ENCODE peak calls at places on chromosomes 13 and 19, in seven cellular contexts. One of them, this sample, is unnamed.

GRCh38 chr13:91572439-91572838 is 174.0 kb downstream of the GPC5 start:
- DNase-seq in CD8-positive, alpha-beta memory T cell: no peak
- DNase-seq in PC-3: no peak
- DNase-seq in aorta: no peak
- DNase-seq in AG04449: no peak
- DNase-seq in brain microvascular endothelial cell: peak; percentile 67
- DNase-seq in dorsolateral prefrontal cortex: no peak
- DNase-seq in this sample: no peak

GRCh38 chr13:27270594-27271520 is at the start of gene RASL11A:
- DNase-seq in CD8-positive, alpha-beta memory T cell: peak; percentile 67
- DNase-seq in PC-3: peak; percentile 87
- DNase-seq in aorta: peak; percentile 96
- DNase-seq in AG04449: no peak
- DNase-seq in brain microvascular endothelial cell: peak; percentile 81
- DNase-seq in dorsolateral prefrontal cortex: peak; percentile 81
- DNase-seq in this sample: peak; percentile 85

GRCh38 chr19:19240476-19240875 is 28.7 kb downstream of the NCAN start:
- DNase-seq in CD8-positive, alpha-beta memory T cell: no peak
- DNase-seq in PC-3: no peak
- DNase-seq in aorta: no peak
- DNase-seq in AG04449: no peak
- DNase-seq in brain microvascular endothelial cell: no peak
- DNase-seq in dorsolateral prefrontal cortex: no peak
- DNase-seq in this sample: no peak

GRCh38 chr13:66623129-66623528 is 607.0 kb downstream of the PCDH9 start:
- DNase-seq in CD8-positive, alpha-beta memory T cell: no peak
- DNase-seq in PC-3: no peak
- DNase-seq in aorta: no peak
- DNase-seq in AG04449: no peak
- DNase-seq in brain microvascular endothelial cell: no peak
- DNase-seq in dorsolateral prefrontal cortex: no peak
- DNase-seq in this sample: no peak

GRCh38 chr13:21037656-21038055 is 23.7 kb downstream of the LATS2 start:
- DNase-seq in CD8-positive, alpha-beta memory T cell: no peak
- DNase-seq in PC-3: no peak
- DNase-seq in aorta: no peak
- DNase-seq in AG04449: no peak
- DNase-seq in brain microvascular endothelial cell: no peak
- DNase-seq in dorsolateral prefrontal cortex: no peak
- DNase-seq in this sample: no peak

GRCh38 chr13:60260440-60260839 is 96.7 kb upstream of the DIAPH3 start:
- DNase-seq in CD8-positive, alpha-beta memory T cell: no peak
- DNase-seq in PC-3: no peak
- DNase-seq in aorta: no peak
- DNase-seq in AG04449: no peak
- DNase-seq in brain microvascular endothelial cell: no peak
- DNase-seq in dorsolateral prefrontal cortex: no peak
- DNase-seq in this sample: no peak

GRCh38 chr19:5335101-5335500 is 5.5 kb downstream of the PTPRS start:
- DNase-seq in CD8-positive, alpha-beta memory T cell: no peak
- DNase-seq in PC-3: no peak
- DNase-seq in aorta: no peak
- DNase-seq in AG04449: no peak
- DNase-seq in brain microvascular endothelial cell: no peak
- DNase-seq in dorsolateral prefrontal cortex: no peak
- DNase-seq in this sample: no peak

GRCh38 chr13:33052446-33052845 is 36.2 kb downstream of the KL start:
- DNase-seq in CD8-positive, alpha-beta memory T cell: no peak
- DNase-seq in PC-3: no peak
- DNase-seq in aorta: no peak
- DNase-seq in AG04449: peak; percentile 46
- DNase-seq in brain microvascular endothelial cell: no peak
- DNase-seq in dorsolateral prefrontal cortex: no peak
- DNase-seq in this sample: no peak

GRCh38 chr13:102440259-102440936 is 38.5 kb upstream of the FGF14 start:
- DNase-seq in CD8-positive, alpha-beta memory T cell: no peak
- DNase-seq in PC-3: no peak
- DNase-seq in aorta: no peak
- DNase-seq in AG04449: no peak
- DNase-seq in brain microvascular endothelial cell: no peak
- DNase-seq in dorsolateral prefrontal cortex: no peak
- DNase-seq in this sample: peak; percentile 58

GRCh38 chr13:83168575-83168974 is 713.7 kb downstream of the SLITRK1 start:
- DNase-seq in CD8-positive, alpha-beta memory T cell: no peak
- DNase-seq in PC-3: no peak
- DNase-seq in aorta: no peak
- DNase-seq in AG04449: peak; percentile 14
- DNase-seq in brain microvascular endothelial cell: no peak
- DNase-seq in dorsolateral prefrontal cortex: no peak
- DNase-seq in this sample: no peak

GRCh38 chr13:27794075-27794691 is 1.9 kb downstream of the GSX1 start:
- DNase-seq in CD8-positive, alpha-beta memory T cell: no peak
- DNase-seq in PC-3: no peak
- DNase-seq in aorta: no peak
- DNase-seq in AG04449: no peak
- DNase-seq in brain microvascular endothelial cell: no peak
- DNase-seq in dorsolateral prefrontal cortex: no peak
- DNase-seq in this sample: no peak

GRCh38 chr13:91142572-91142971 is 204.9 kb upstream of the MIR17HG start:
- DNase-seq in CD8-positive, alpha-beta memory T cell: no peak
- DNase-seq in PC-3: peak; percentile 71
- DNase-seq in aorta: no peak
- DNase-seq in AG04449: no peak
- DNase-seq in brain microvascular endothelial cell: peak; percentile 85
- DNase-seq in dorsolateral prefrontal cortex: no peak
- DNase-seq in this sample: peak; percentile 44

GRCh38 chr19:44904426-44904994 is 1.1 kb upstream of the APOE start:
- DNase-seq in CD8-positive, alpha-beta memory T cell: no peak
- DNase-seq in PC-3: no peak
- DNase-seq in aorta: no peak
- DNase-seq in AG04449: no peak
- DNase-seq in brain microvascular endothelial cell: no peak
- DNase-seq in dorsolateral prefrontal cortex: no peak
- DNase-seq in this sample: no peak

GRCh38 chr19:21569497-21569870 is 64.1 kb downstream of the ZNF429 start:
- DNase-seq in CD8-positive, alpha-beta memory T cell: no peak
- DNase-seq in PC-3: no peak
- DNase-seq in aorta: no peak
- DNase-seq in AG04449: no peak
- DNase-seq in brain microvascular endothelial cell: no peak
- DNase-seq in dorsolateral prefrontal cortex: peak; percentile 67
- DNase-seq in this sample: peak; percentile 6

GRCh38 chr13:75763511-75763910 is 127.4 kb downstream of the LMO7 start:
- DNase-seq in CD8-positive, alpha-beta memory T cell: no peak
- DNase-seq in PC-3: no peak
- DNase-seq in aorta: no peak
- DNase-seq in AG04449: no peak
- DNase-seq in brain microvascular endothelial cell: no peak
- DNase-seq in dorsolateral prefrontal cortex: no peak
- DNase-seq in this sample: peak; percentile 35

GRCh38 chr19:40974633-40975037 is 16.4 kb upstream of the CYP2B6 start:
- DNase-seq in CD8-positive, alpha-beta memory T cell: peak; percentile 71
- DNase-seq in PC-3: peak; percentile 74
- DNase-seq in aorta: peak; percentile 77
- DNase-seq in AG04449: peak; percentile 5
- DNase-seq in brain microvascular endothelial cell: peak; percentile 66
- DNase-seq in dorsolateral prefrontal cortex: peak; percentile 68
- DNase-seq in this sample: peak; percentile 78

GRCh38 chr19:51422053-51422448 is 4.6 kb upstream of the SIGLEC10 start:
- DNase-seq in CD8-positive, alpha-beta memory T cell: peak; percentile 80
- DNase-seq in PC-3: peak; percentile 96
- DNase-seq in aorta: peak; percentile 92
- DNase-seq in AG04449: no peak
- DNase-seq in brain microvascular endothelial cell: peak; percentile 72
- DNase-seq in dorsolateral prefrontal cortex: peak; percentile 62
- DNase-seq in this sample: peak; percentile 58

GRCh38 chr13:113611996-113612395 is 27.4 kb downstream of the TFDP1 start:
- DNase-seq in CD8-positive, alpha-beta memory T cell: no peak
- DNase-seq in PC-3: no peak
- DNase-seq in aorta: peak; percentile 67
- DNase-seq in AG04449: no peak
- DNase-seq in brain microvascular endothelial cell: no peak
- DNase-seq in dorsolateral prefrontal cortex: no peak
- DNase-seq in this sample: no peak

GRCh38 chr19:38524994-38525634 is 91.6 kb downstream of the RYR1 start:
- DNase-seq in CD8-positive, alpha-beta memory T cell: no peak
- DNase-seq in PC-3: no peak
- DNase-seq in aorta: no peak
- DNase-seq in AG04449: no peak
- DNase-seq in brain microvascular endothelial cell: no peak
- DNase-seq in dorsolateral prefrontal cortex: no peak
- DNase-seq in this sample: no peak

GRCh38 chr19:49338691-49339363 is 3.6 kb downstream of the CD37 start:
- DNase-seq in CD8-positive, alpha-beta memory T cell: no peak
- DNase-seq in PC-3: peak; percentile 94
- DNase-seq in aorta: peak; percentile 88
- DNase-seq in AG04449: no peak
- DNase-seq in brain microvascular endothelial cell: peak; percentile 47
- DNase-seq in dorsolateral prefrontal cortex: no peak
- DNase-seq in this sample: peak; percentile 94

GRCh38 chr13:44438234-44438579 is 64.6 kb downstream of the SERP2 start:
- DNase-seq in CD8-positive, alpha-beta memory T cell: no peak
- DNase-seq in PC-3: no peak
- DNase-seq in aorta: no peak
- DNase-seq in AG04449: no peak
- DNase-seq in brain microvascular endothelial cell: no peak
- DNase-seq in dorsolateral prefrontal cortex: no peak
- DNase-seq in this sample: no peak

GRCh38 chr19:45876411-45877197 is 9.3 kb downstream of the IRF2BP1 start:
- DNase-seq in CD8-positive, alpha-beta memory T cell: no peak
- DNase-seq in PC-3: no peak
- DNase-seq in aorta: no peak
- DNase-seq in AG04449: no peak
- DNase-seq in brain microvascular endothelial cell: peak; percentile 24
- DNase-seq in dorsolateral prefrontal cortex: no peak
- DNase-seq in this sample: no peak

GRCh38 chr13:98664047-98664446 is 87.1 kb upstream of the STK24 start:
- DNase-seq in CD8-positive, alpha-beta memory T cell: no peak
- DNase-seq in PC-3: peak; percentile 77
- DNase-seq in aorta: no peak
- DNase-seq in AG04449: no peak
- DNase-seq in brain microvascular endothelial cell: peak; percentile 89
- DNase-seq in dorsolateral prefrontal cortex: no peak
- DNase-seq in this sample: peak; percentile 97

GRCh38 chr13:36026556-36026955 is 104.6 kb downstream of the DCLK1 start:
- DNase-seq in CD8-positive, alpha-beta memory T cell: no peak
- DNase-seq in PC-3: no peak
- DNase-seq in aorta: no peak
- DNase-seq in AG04449: no peak
- DNase-seq in brain microvascular endothelial cell: no peak
- DNase-seq in dorsolateral prefrontal cortex: no peak
- DNase-seq in this sample: no peak

GRCh38 chr13:50911937-50912624 is 2.5 kb downstream of the RNASEH2B start:
- DNase-seq in CD8-positive, alpha-beta memory T cell: peak; percentile 86
- DNase-seq in PC-3: peak; percentile 86
- DNase-seq in aorta: peak; percentile 95
- DNase-seq in AG04449: peak; percentile 29
- DNase-seq in brain microvascular endothelial cell: peak; percentile 87
- DNase-seq in dorsolateral prefrontal cortex: peak; percentile 90
- DNase-seq in this sample: peak; percentile 82

GRCh38 chr13:41054212-41054877 is 7.0 kb upstream of the WBP4 start:
- DNase-seq in CD8-positive, alpha-beta memory T cell: no peak
- DNase-seq in PC-3: peak; percentile 72
- DNase-seq in aorta: no peak
- DNase-seq in AG04449: no peak
- DNase-seq in brain microvascular endothelial cell: peak; percentile 38
- DNase-seq in dorsolateral prefrontal cortex: no peak
- DNase-seq in this sample: peak; percentile 65

GRCh38 chr19:42279148-42279901 is 10.3 kb downstream of the CIC start:
- DNase-seq in CD8-positive, alpha-beta memory T cell: no peak
- DNase-seq in PC-3: no peak
- DNase-seq in aorta: no peak
- DNase-seq in AG04449: no peak
- DNase-seq in brain microvascular endothelial cell: no peak
- DNase-seq in dorsolateral prefrontal cortex: no peak
- DNase-seq in this sample: no peak
- H3K4me3 ChIP-seq in CD8-positive, alpha-beta memory T cell: peak overlapping the region; percentile 70
- H3K4me3 ChIP-seq in PC-3: no peak overlapping the region
- H3K4me3 ChIP-seq in aorta: peak overlapping the region; percentile 66
- H3K4me3 ChIP-seq in AG04449: peak overlapping the region; percentile 73
- H3K4me3 ChIP-seq in brain microvascular endothelial cell: peak overlapping the region; percentile 68
- H3K4me3 ChIP-seq in dorsolateral prefrontal cortex: peak overlapping the region; percentile 89
- H3K4me3 ChIP-seq in this sample: peak overlapping the region; percentile 76

GRCh38 chr13:48251616-48252081 is 18.6 kb downstream of the ITM2B start:
- DNase-seq in CD8-positive, alpha-beta memory T cell: no peak
- DNase-seq in PC-3: no peak
- DNase-seq in aorta: no peak
- DNase-seq in AG04449: peak; percentile 14
- DNase-seq in brain microvascular endothelial cell: no peak
- DNase-seq in dorsolateral prefrontal cortex: no peak
- DNase-seq in this sample: no peak
- H3K4me3 ChIP-seq in CD8-positive, alpha-beta memory T cell: no peak overlapping the region
- H3K4me3 ChIP-seq in PC-3: no peak overlapping the region
- H3K4me3 ChIP-seq in aorta: no peak overlapping the region
- H3K4me3 ChIP-seq in AG04449: no peak overlapping the region
- H3K4me3 ChIP-seq in brain microvascular endothelial cell: no peak overlapping the region
- H3K4me3 ChIP-seq in dorsolateral prefrontal cortex: no peak overlapping the region
- H3K4me3 ChIP-seq in this sample: no peak overlapping the region

GRCh38 chr19:29685326-29685725 is 20.1 kb downstream of the PLEKHF1 start:
- DNase-seq in CD8-positive, alpha-beta memory T cell: no peak
- DNase-seq in PC-3: peak; percentile 69
- DNase-seq in aorta: peak; percentile 67
- DNase-seq in AG04449: no peak
- DNase-seq in brain microvascular endothelial cell: no peak
- DNase-seq in dorsolateral prefrontal cortex: no peak
- DNase-seq in this sample: no peak

GRCh38 chr19:29687897-29688728 is 22.9 kb downstream of the PLEKHF1 start:
- DNase-seq in CD8-positive, alpha-beta memory T cell: no peak
- DNase-seq in PC-3: peak; percentile 31
- DNase-seq in aorta: no peak
- DNase-seq in AG04449: no peak
- DNase-seq in brain microvascular endothelial cell: peak; percentile 51
- DNase-seq in dorsolateral prefrontal cortex: no peak
- DNase-seq in this sample: peak; percentile 74

GRCh38 chr19:29690842-29691241 is 24.2 kb downstream of the C19orf12 start:
- DNase-seq in CD8-positive, alpha-beta memory T cell: no peak
- DNase-seq in PC-3: peak; percentile 69
- DNase-seq in aorta: no peak
- DNase-seq in AG04449: no peak
- DNase-seq in brain microvascular endothelial cell: peak; percentile 41
- DNase-seq in dorsolateral prefrontal cortex: no peak
- DNase-seq in this sample: peak; percentile 64

GRCh38 chr19:29686285-29686805 is 21.1 kb downstream of the PLEKHF1 start:
- DNase-seq in CD8-positive, alpha-beta memory T cell: no peak
- DNase-seq in PC-3: no peak
- DNase-seq in aorta: no peak
- DNase-seq in AG04449: no peak
- DNase-seq in brain microvascular endothelial cell: no peak
- DNase-seq in dorsolateral prefrontal cortex: no peak
- DNase-seq in this sample: no peak

GRCh38 chr19:29687244-29687896 is 22.1 kb downstream of the PLEKHF1 start:
- DNase-seq in CD8-positive, alpha-beta memory T cell: no peak
- DNase-seq in PC-3: peak; percentile 55
- DNase-seq in aorta: no peak
- DNase-seq in AG04449: peak; percentile 75
- DNase-seq in brain microvascular endothelial cell: peak; percentile 95
- DNase-seq in dorsolateral prefrontal cortex: no peak
- DNase-seq in this sample: peak; percentile 73
- H3K4me3 ChIP-seq in CD8-positive, alpha-beta memory T cell: no peak overlapping the region
- H3K4me3 ChIP-seq in PC-3: no peak overlapping the region
- H3K4me3 ChIP-seq in aorta: no peak overlapping the region
- H3K4me3 ChIP-seq in AG04449: peak overlapping the region; percentile 13
- H3K4me3 ChIP-seq in brain microvascular endothelial cell: peak overlapping the region; percentile 46
- H3K4me3 ChIP-seq in dorsolateral prefrontal cortex: no peak overlapping the region
- H3K4me3 ChIP-seq in this sample: no peak overlapping the region

GRCh38 chr19:17497149-17497798 is 14.2 kb upstream of the PGLS start:
- DNase-seq in CD8-positive, alpha-beta memory T cell: no peak
- DNase-seq in PC-3: no peak
- DNase-seq in aorta: no peak
- DNase-seq in AG04449: no peak
- DNase-seq in brain microvascular endothelial cell: no peak
- DNase-seq in dorsolateral prefrontal cortex: no peak
- DNase-seq in this sample: no peak
- H3K4me3 ChIP-seq in CD8-positive, alpha-beta memory T cell: no peak overlapping the region
- H3K4me3 ChIP-seq in PC-3: no peak overlapping the region
- H3K4me3 ChIP-seq in aorta: no peak overlapping the region
- H3K4me3 ChIP-seq in AG04449: no peak overlapping the region
- H3K4me3 ChIP-seq in brain microvascular endothelial cell: no peak overlapping the region
- H3K4me3 ChIP-seq in dorsolateral prefrontal cortex: no peak overlapping the region
- H3K4me3 ChIP-seq in this sample: no peak overlapping the region

This sample was measured in epithelial cell of esophagus.